ENCODE peak calls at places on chromosome 9, in four cellular contexts. Y is WERI-Rb-1, G is aorta, H is cardiac muscle cell. K is an unnamed sample. For H3K9me3, the result is how much of the 10 kb centered on the place peaks cover.

GRCh38 chr9:7298123-7298522 is 501.5 kb downstream of the DMAC1 start:
- DNase-seq in Y (no peak), G (no peak), H (peak), K (no peak)

GRCh38 chr9:108996653-108997052 is 16.6 kb downstream of the CTNNAL1 start:
- DNase-seq in Y (no peak), G (no peak), H (peak), K (no peak)

GRCh38 chr9:109095321-109095720 is 24.4 kb downstream of the TMEM245 start:
- DNase-seq in Y (no peak), G (no peak), H (no peak), K (no peak)

GRCh38 chr9:14119694-14120514 is 194.0 kb downstream of the NFIB start:
- DNase-seq in Y (no peak), G (no peak), H (peak), K (no peak)

GRCh38 chr9:87964826-87965225 is 9.5 kb downstream of the CDK20 start:
- DNase-seq in Y (no peak), G (no peak), H (no peak), K (no peak)

GRCh38 chr9:130895481-130896232 is 955 bp downstream of the QRFP start:
- DNase-seq in Y (no peak), G (peak), H (peak), K (no peak)

GRCh38 chr9:126857261-126857960 is 3.0 kb upstream of the ZBTB34 start:
- DNase-seq in Y (no peak), G (no peak), H (peak), K (no peak)

GRCh38 chr9:121399883-121400607 is 30.0 kb upstream of the STOM start:
- DNase-seq in Y (no peak), G (no peak), H (peak), K (no peak)

GRCh38 chr9:33676746-33677505 is 118.4 kb upstream of the PRSS3 start:
- DNase-seq in Y (peak), G (peak), H (peak), K (peak)

GRCh38 chr9:72636621-72637020 is 115.2 kb downstream of the TMC1 start:
- DNase-seq in Y (no peak), G (no peak), H (no peak), K (no peak)

GRCh38 chr9:18256574-18256973 is 217.4 kb upstream of the ADAMTSL1 start:
- DNase-seq in Y (no peak), G (no peak), H (peak), K (no peak)

GRCh38 chr9:75461188-75461587 is 372.9 kb downstream of the OSTF1 start:
- DNase-seq in Y (no peak), G (no peak), H (no peak), K (no peak)

GRCh38 chr9:78857371-78858225 is 560.7 kb downstream of the PSAT1 start:
- DNase-seq in Y (no peak), G (no peak), H (no peak), K (no peak)

GRCh38 chr9:69466151-69466550 is 141.1 kb downstream of the ENTREP1 start:
- DNase-seq in Y (no peak), G (no peak), H (peak), K (no peak)

GRCh38 chr9:88988796-88989641 is 2.2 kb upstream of the S1PR3 start:
- DNase-seq in Y (no peak), G (no peak), H (peak), K (no peak)

GRCh38 chr9:87277346-87277745 is 220.3 kb upstream of the DAPK1 start:
- DNase-seq in Y (no peak), G (no peak), H (no peak), K (no peak)

GRCh38 chr9:14424983-14425382 is 111.0 kb upstream of the NFIB start:
- DNase-seq in Y (no peak), G (no peak), H (peak), K (no peak)

GRCh38 chr9:20270176-20270575 is 352.1 kb downstream of the MLLT3 start:
- DNase-seq in Y (no peak), G (no peak), H (no peak), K (no peak)

GRCh38 chr9:124439661-124440243 is 10.5 kb upstream of the ADGRD2 start:
- DNase-seq in Y (no peak), G (no peak), H (no peak), K (no peak)

GRCh38 chr9:87885484-87886189 is 3.0 kb downstream of the SPATA31E1 start:
- DNase-seq in Y (no peak), G (no peak), H (no peak), K (no peak)

DNA sequence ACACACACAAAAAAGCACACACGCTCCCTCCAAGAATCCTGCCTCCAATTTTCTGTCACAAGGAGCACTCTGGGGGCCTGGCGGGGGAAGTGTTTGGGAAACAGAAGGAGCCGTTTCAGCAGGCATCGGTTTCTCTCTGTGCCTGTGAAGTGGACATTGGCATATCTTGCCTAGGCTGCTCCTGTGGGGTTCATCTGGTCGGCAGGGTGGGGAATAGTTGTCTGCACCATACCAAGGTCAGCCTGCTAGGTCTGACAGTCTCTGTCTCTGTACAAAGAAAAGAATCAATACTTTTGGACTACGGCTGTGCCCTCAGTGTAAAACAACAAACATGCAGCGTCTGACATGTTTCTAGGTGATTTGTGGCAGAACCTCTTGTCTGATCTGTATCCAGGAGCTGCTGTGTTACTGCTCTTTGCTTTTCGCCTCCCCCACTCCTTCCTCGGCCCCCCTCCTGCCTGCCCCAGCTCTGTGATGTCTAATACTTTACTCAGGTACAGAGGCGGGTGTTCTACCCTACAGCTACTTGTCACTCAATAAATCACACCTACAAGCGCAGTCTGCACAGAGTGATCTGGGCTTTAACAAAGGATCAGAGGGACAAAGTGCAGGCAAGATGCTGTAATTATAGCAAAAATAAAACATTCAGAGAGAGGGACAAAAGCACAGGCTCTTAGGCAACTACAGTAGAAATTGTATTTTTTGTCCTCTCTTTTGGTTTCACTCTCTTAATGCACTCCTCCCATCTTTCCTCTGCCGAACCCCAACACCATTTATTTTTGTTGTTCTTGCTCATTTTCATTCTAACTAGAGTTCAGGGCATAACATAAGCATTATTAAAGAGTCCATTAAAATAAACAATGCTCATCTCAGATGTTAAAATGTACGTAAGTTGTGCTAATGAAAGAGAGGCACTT is 216.7 kb downstream of the BNC2 start:
- DNase-seq in Y (peak), G (no peak), H (no peak), K (no peak)
- H3K4me3 ChIP-seq in Y (peak), G (no peak), H (no peak), K (no peak)

GRCh38 chr9:123399803-123400378 is 43.9 kb downstream of the CRB2 start:
- DNase-seq in Y (peak), G (no peak), H (peak), K (no peak)

GRCh38 chr9:123402981-123403509 is 47.0 kb downstream of the CRB2 start:
- DNase-seq in Y (no peak), G (no peak), H (no peak), K (no peak)

GRCh38 chr9:123401879-123402513 is 46.0 kb downstream of the CRB2 start:
- DNase-seq in Y (peak), G (no peak), H (peak), K (no peak)

GRCh38 chr9:123397975-123398374 is 42.0 kb downstream of the CRB2 start:
- DNase-seq in Y (no peak), G (no peak), H (no peak), K (no peak)

DNA sequence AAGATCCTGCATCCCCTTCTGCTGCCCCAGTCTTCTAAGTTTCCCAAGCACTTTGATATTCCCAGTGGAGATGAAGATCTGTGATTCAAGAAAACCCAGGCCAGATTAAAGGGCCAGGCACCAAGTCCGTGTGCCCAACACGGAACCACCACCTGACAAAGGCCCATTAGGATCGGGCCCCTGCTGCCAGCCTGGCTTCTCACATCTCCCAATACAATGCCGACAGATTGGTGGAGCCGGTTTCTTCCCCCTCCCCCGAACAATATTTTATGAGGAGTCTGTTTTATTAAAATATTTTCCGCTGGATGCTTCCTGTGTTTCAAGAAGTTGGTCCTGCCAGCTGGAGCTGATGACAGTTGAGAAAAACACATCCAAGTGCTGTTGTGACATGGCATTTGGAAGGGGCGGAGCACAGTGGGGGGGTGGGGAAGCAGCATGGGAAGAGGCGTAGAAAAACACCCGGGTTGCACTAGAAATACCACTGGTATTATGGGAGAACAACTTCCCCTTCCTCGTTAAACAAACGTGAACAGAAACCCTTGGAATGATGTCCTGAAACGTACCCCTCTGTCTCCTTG is 45.0 kb downstream of the CRB2 start:
- DNase-seq in Y (no peak), G (no peak), H (no peak), K (no peak)
- H3K27ac ChIP-seq in Y (no peak), G (no peak), H (no peak), K (no peak)

DNA sequence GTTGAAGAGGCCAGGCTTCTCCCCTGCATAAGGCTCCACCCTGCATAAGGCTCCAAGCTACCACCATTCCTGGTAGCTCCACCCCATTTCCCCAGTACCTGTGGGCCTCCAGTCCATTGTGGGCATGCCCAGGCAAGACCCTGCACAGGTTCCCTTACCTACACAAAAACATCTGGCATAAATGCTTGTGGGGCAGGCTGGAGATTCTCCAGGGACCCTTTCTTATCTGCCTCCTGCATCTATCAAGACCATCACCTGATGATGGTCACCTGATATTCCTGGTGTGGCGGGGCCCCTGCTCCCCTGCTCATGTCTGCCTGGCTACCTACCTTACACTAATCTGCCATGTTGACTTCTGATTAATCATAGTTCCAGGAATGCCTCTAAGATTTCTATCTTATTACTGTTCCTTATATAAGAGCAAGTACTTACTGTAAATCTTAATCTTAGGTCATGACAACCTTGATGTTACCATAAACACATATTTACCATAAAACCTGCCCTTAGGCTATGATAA is 41.0 kb downstream of the FGD3 start:
- DNase-seq in Y (no peak), G (no peak), H (no peak), K (no peak)
- H3K9me3 ChIP-seq in Y (under half), G (under half), H (under half), K (under half)

DNA sequence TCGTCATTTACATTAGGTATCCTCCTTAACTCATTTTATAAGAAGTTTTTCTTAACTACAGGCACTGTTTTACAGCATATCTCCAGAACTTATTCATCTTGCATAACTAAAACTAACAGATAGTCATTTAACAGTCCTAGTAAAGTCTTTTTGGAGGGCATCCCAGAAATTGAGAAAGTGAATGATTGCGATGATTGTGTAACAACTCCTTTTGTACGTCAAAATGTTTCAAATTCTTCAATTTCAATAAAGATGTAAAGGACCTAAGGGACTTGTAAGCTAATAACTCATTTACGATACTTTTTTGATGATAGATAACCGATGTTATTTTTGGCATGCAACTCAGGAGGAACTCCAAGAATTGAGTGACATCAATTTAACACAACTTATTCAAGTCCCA is 42.7 kb downstream of the SVEP1 start:
- DNase-seq in Y (no peak), G (no peak), H (peak), K (no peak)
- H3K4me3 ChIP-seq in Y (no peak), G (no peak), H (no peak), K (no peak)

GRCh38 chr9:135990468-135991429 is 29.6 kb upstream of the UBAC1 start:
- DNase-seq in Y (peak), G (peak), H (peak), K (peak)
- H3K27ac ChIP-seq in Y (peak), G (no peak), H (no peak), K (no peak)

DNA sequence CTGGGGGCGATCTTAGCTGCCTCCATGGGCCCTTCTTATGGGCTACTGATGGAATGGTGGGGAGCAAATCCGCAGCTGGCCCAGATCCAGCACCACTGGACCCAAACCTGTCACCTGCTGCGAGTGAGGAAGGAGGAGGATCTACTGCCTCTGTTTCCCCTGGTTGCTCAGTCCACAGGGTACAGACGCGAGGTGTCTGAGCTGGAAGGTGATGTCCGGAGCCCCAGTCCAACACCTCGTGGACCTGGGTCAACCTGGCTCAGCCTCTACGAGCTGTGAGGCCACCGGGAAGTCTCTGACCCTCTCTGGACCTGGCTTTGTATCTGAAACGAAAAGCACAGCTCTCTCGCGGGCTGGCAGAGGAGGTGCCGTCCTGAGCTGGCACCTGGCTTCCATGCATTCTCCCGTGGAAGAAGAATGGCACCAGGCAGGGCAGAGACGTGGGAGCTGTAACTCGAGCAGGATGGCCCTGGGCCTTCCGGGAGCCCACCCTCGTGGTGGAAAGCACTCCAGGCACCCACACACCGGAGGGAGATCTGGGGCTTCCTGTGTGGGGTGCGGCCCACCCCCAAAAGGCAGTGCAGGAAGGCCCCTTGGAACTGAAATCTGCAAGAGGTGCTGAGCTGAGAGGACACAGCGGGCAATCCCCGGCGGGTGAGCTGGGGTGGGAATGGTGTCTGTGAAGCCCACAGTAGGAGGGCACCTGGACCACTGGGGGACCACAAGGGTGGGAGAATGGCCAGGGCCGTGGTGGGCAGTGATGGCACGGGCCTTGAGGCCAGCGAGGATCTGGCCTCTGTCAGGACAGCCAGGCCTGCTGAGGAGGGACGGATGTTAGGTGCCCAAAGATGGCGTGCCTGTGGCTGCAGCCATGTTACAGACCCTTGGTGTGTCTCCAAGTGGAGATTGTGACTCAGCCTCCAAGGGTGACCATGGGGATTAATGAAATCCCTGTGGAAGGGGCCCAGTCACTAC is 133.4 kb downstream of the OLFM1 start:
- DNase-seq in Y (peak), G (peak), H (no peak), K (no peak)
- H3K9me3 ChIP-seq in Y (under half), G (under half), H (under half), K (under half)

DNA sequence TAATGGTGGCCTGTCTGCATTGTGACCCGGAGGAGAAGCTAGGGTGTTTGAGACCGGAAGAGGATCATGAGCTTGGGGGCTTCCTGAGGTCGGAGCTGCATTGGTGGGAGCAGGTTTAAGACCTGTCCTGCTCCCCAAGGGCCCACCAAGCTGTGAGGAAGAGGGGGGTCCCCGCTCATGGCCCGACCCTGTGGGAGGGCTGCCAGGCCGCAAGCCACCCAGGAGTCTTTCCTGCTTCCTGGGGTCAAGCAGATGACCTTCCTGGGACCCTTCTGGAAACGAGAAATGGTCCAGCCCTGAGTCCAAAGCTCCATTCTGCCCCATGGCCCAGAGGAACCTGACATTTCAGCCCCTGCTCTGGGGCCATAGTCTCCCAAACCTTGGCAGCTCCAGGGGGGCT is 61.5 kb upstream of the RNU6ATAC start:
- DNase-seq in Y (no peak), G (peak), H (no peak), K (no peak)
- H3K4me3 ChIP-seq in Y (no peak), G (no peak), H (no peak), K (no peak)

GRCh38 chr9:29511680-29512079 is 1938.4 kb upstream of the C9orf72 start:
- DNase-seq in Y (peak), G (no peak), H (no peak), K (no peak)

GRCh38 chr9:29514862-29515261 is 1941.6 kb upstream of the C9orf72 start:
- DNase-seq in Y (no peak), G (no peak), H (no peak), K (no peak)

GRCh38 chr9:29514336-29514735 is 1941.1 kb upstream of the C9orf72 start:
- DNase-seq in Y (peak), G (no peak), H (no peak), K (no peak)
- H3K27ac ChIP-seq in Y (peak), G (no peak), H (no peak), K (no peak)

DNA sequence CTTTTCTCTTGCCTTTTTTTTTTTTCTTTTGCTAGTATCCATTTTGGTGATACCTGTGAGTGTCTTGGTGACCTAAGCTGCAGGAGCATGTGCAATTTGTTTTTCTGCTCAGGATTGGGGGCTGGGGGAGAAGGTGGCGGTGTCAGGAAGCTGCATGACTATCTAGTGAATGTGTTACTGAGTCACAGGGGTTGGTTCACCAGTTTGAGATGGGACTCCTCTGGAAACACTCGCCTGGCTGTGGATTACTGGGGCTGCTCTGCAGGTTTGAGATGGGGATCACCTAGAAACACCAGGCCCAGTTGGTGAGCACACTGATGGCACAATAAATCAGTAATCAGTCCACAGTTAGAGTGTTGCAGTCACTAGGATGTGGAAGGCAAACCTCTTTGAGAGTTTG is 447.9 kb downstream of the SPATA31D1 start:
- DNase-seq in Y (no peak), G (no peak), H (no peak), K (no peak)
- H3K9me3 ChIP-seq in Y (under half), G (under half), H (under half), K (under half)